ENCODE peak calls at places on chromosomes 7 and 10, in seven cellular contexts. Q is GM23248, J is endothelial cell of umbilical vein, T is HCT116, B is PC-9, E is SK-N-SH, F is H9. I is an unnamed sample. For H3K79me2, the result is how much of the 10 kb centered on the place peaks cover.

GRCh38 chr7:55534262-55534915 is 37.9 kb downstream of the VOPP1 start:
- DNase-seq in E (no peak), J (no peak), F (no peak), B (peak), T (no peak), Q (peak), I (peak)

GRCh38 chr7:37488163-37488759 is 39.6 kb upstream of the ELMO1 start:
- DNase-seq in E (no peak), T (no peak), B (no peak), F (peak), J (peak), Q (no peak), I (peak)

GRCh38 chr7:55172161-55172560 is 153.3 kb downstream of the EGFR start:
- DNase-seq in J (no peak), Q (no peak), F (no peak), T (no peak), B (no peak), E (no peak), I (no peak)

GRCh38 chr7:14009453-14010418 is 20.3 kb upstream of the ETV1 start:
- DNase-seq in T (no peak), Q (no peak), E (no peak), J (no peak), F (no peak), B (peak), I (no peak)

GRCh38 chr10:79068203-79068561 is 584 bp upstream of the ZMIZ1 start:
- DNase-seq in Q (peak), J (peak), B (no peak), T (no peak), F (no peak), E (no peak), I (no peak)

GRCh38 chr7:64934478-64934877 is 31.4 kb downstream of the ZNF273 start:
- DNase-seq in J (no peak), T (no peak), Q (no peak), B (no peak), E (no peak), F (no peak), I (no peak)

GRCh38 chr7:143362126-143362961 is at the start of gene FAM131B:
- DNase-seq in T (no peak), E (peak), B (no peak), J (no peak), Q (peak), F (peak), I (no peak)

GRCh38 chr10:43944742-43945730 is 296.4 kb upstream of the ZNF32 start:
- DNase-seq in F (peak), E (no peak), J (no peak), B (no peak), T (no peak), Q (no peak), I (no peak)

GRCh38 chr7:127650842-127651555 is 995 bp upstream of the SND1 start:
- DNase-seq in E (peak), F (peak), J (no peak), B (no peak), T (no peak), Q (no peak), I (peak)

GRCh38 chr10:119209050-119209735 is 1.8 kb downstream of the GRK5 start:
- DNase-seq in T (no peak), B (peak), F (peak), E (peak), Q (peak), J (peak), I (peak)

GRCh38 chr10:46016190-46016589 is 14.2 kb downstream of the NCOA4 start:
- DNase-seq in Q (no peak), T (no peak), E (no peak), F (no peak), B (no peak), J (no peak), I (no peak)

GRCh38 chr7:16801579-16801978 is 3.2 kb downstream of the AGR2 start:
- DNase-seq in B (no peak), T (no peak), F (no peak), J (no peak), Q (no peak), E (no peak), I (no peak)

GRCh38 chr10:51629969-51630617 is 69.3 kb downstream of the CSTF2T start:
- DNase-seq in F (no peak), E (no peak), Q (peak), T (no peak), J (no peak), B (no peak), I (peak)

GRCh38 chr7:25860206-25860881 is 291.7 kb upstream of the NFE2L3 start:
- DNase-seq in Q (no peak), B (no peak), J (peak), E (peak), T (no peak), F (peak), I (no peak)

GRCh38 chr7:29019275-29019820 is 61.2 kb upstream of the TRIL start:
- DNase-seq in E (no peak), Q (peak), J (no peak), T (no peak), F (no peak), B (no peak), I (no peak)

GRCh38 chr10:26198119-26198518 is 18.5 kb upstream of the GAD2 start:
- DNase-seq in T (no peak), J (no peak), B (no peak), E (no peak), F (no peak), Q (no peak), I (no peak)

GRCh38 chr10:73969224-73969811 is 28.6 kb upstream of the VCL start:
- DNase-seq in Q (no peak), E (no peak), F (no peak), J (no peak), B (no peak), T (no peak), I (no peak)

GRCh38 chr10:3467052-3467906 is 294.7 kb upstream of the PITRM1 start:
- DNase-seq in E (no peak), T (peak), J (peak), B (peak), F (peak), Q (peak), I (peak)

GRCh38 chr7:45359781-45360180 is 202.2 kb downstream of the RAMP3 start:
- DNase-seq in B (no peak), F (no peak), Q (no peak), E (no peak), T (no peak), J (no peak), I (no peak)

GRCh38 chr7:150927157-150927953 is 50.8 kb downstream of the KCNH2 start:
- DNase-seq in F (no peak), E (no peak), B (no peak), Q (no peak), J (no peak), T (no peak), I (no peak)

GRCh38 chr7:124575181-124575580 is 190.4 kb downstream of the GPR37 start:
- DNase-seq in J (no peak), F (no peak), E (no peak), B (no peak), Q (no peak), T (no peak), I (peak)

GRCh38 chr7:128904381-128905197 is 5.9 kb downstream of the KCP start:
- DNase-seq in B (no peak), Q (peak), F (peak), T (peak), J (peak), E (peak), I (peak)

GRCh38 chr10:61294131-61294530 is 159.1 kb downstream of the TMEM26 start:
- DNase-seq in T (no peak), E (no peak), F (no peak), Q (no peak), J (no peak), B (no peak), I (no peak)

DNA sequence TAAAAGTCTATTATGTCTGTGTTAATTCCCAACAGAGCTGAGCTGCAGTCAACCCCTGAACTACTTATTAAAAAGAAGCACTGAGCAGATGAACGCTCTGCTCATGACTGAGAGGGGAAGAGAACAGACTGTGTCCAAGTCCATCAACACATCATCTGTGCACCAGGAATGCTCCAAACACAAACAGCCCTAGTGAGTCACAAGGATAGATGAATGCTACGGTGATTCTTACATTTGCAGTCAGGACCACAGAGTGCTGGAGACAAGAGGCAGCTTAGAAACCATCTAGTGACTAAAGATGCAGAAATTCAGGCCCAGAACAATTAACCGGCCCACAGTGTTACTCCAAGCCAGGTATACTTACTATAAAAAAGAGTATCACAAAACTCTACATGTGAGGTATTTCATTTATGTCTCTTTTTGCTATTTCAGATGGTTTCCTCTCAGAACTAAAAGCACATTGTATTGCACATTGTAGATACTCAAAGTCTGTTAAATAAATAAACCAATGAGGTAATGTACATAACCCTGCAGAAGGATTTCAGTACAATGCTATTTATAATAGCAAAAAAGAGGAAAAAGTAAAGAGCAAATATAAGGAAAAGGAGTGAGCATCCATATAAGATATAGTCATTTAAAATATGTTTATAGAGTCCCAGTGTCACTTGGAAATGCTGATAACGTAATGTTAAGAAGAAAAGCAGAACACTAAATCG is 159.2 kb downstream of the KCNMA1 start:
- DNase-seq in T (no peak), Q (peak), E (no peak), B (no peak), F (no peak), J (no peak), I (peak)
- H3K4me2 ChIP-seq in T (no peak), Q (peak), E (peak), B (no peak), F (no peak), J (no peak), I (peak)

DNA sequence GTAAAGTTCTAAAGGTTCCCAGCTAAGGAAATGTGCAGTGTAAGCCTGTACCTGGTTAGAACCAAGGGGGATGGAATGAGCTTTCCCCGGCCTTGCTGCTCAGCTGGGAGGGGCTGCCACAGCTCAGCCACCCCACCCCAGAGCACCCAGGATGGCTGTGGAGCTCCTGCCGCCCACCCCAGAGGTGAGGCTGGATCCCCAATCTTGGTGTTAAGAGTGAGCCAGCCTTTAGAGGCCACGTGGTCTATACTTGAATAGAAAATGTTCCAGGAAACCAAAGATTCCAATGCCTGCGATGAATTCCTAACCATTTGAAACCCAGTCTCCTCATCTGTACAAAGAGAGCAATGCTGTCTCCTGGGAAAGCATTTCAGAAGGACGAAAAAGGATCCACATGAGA is 16.5 kb downstream of the DIP2C start:
- DNase-seq in F (no peak), B (no peak), E (no peak), J (no peak), Q (no peak), T (no peak), I (no peak)
- H3K79me2 ChIP-seq in F (under half), B (under half), E (half or more), J (under half), Q (half or more), T (under half), I (half or more)

GRCh38 chr10:131875501-131875900 is 25.3 kb upstream of the PPP2R2D start:
- DNase-seq in J (no peak), E (no peak), T (no peak), F (no peak), Q (no peak), B (no peak), I (no peak)
- H2AFZ ChIP-seq in J (no peak), E (no peak), T (no peak), F (no peak), Q (no peak), B (no peak), I (no peak)

GRCh38 chr7:12684186-12684585 is 3.2 kb upstream of the ARL4A start:
- DNase-seq in F (no peak), Q (no peak), J (no peak), B (no peak), E (no peak), T (no peak), I (no peak)
- H3K4me2 ChIP-seq in F (no peak), Q (no peak), J (no peak), B (no peak), E (no peak), T (no peak), I (no peak)

DNA sequence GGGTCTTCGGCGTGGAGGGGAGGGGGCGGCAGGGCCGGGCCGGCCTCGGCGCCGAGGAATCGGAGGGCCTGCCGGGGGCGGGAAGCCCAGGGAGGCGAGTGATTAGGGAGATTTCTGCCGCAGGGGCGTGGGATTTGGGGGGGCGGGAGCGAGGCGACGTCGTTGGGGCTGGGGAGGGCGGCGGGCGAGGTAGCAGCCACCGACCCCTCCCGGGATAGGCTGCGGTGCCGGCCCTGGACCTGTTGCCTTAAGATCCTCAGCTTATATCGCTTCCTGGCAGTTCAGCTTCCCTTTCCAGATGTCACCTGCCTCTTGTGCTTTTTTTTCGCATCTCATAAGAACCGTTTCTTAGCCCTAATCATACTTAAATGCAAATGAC is 640 bp downstream of the LMTK2 start:
- DNase-seq in T (no peak), F (no peak), B (no peak), E (no peak), Q (peak), J (peak), I (no peak)
- H3K79me2 ChIP-seq in T (half or more), F (under half), B (half or more), E (half or more), Q (half or more), J (under half), I (under half)

GRCh38 chr10:70843776-70844489 is 28.2 kb downstream of the SGPL1 start:
- DNase-seq in Q (no peak), B (no peak), T (no peak), F (no peak), J (no peak), E (no peak), I (no peak)
- H2AFZ ChIP-seq in Q (no peak), B (no peak), T (no peak), F (no peak), J (no peak), E (no peak), I (no peak)

DNA sequence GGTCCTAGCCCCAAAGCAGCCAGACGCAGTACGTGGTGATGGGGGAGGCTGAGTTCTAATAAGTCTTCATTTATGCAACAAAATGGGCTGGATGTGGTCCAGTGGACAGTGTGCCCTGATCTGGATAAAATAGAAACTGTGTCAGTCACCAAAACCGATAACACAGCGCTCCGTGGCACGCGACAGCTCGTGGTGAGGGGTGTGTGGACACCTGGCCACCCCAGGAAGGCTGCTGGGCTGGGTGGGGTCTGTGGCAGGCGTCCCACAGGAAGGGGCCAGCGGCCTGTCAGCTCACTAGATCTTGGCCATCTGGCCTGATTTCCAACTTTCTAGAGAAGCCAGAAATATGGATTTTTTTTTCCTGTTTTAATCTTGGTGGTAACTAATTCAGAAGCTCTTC is 17.0 kb downstream of the FAM20C start:
- DNase-seq in Q (no peak), T (no peak), B (no peak), J (no peak), E (no peak), F (no peak), I (no peak)
- H3K4me2 ChIP-seq in Q (no peak), T (no peak), B (no peak), J (no peak), E (no peak), F (no peak), I (no peak)

I was measured in fibroblast of lung.